ENCODE peak calls at places on chromosome 1, in five cellular contexts. V, B, K, T and G are unnamed samples.

GRCh38 chr1:230747139-230747730 is at the start of gene CAPN9:
- DNase-seq in K (peak; percentile 58), B (no peak), T (no peak), V (no peak), G (no peak)

GRCh38 chr1:226135709-226136108 is 50.8 kb downstream of the ACBD3 start:
- DNase-seq in T (no peak), K (peak; percentile 73), B (no peak), V (no peak), G (no peak)

GRCh38 chr1:23214640-23215039 is 2.7 kb downstream of the HTR1D start:
- DNase-seq in V (no peak), B (no peak), T (no peak), K (peak; percentile 78), G (no peak)

GRCh38 chr1:169483500-169483966 is 2.2 kb downstream of the SLC19A2 start:
- DNase-seq in V (no peak), T (no peak), K (no peak), B (peak; percentile 71), G (no peak)

GRCh38 chr1:179550753-179551682 is 24.7 kb downstream of the NPHS2 start:
- DNase-seq in K (peak; percentile 72), V (no peak), B (peak; percentile 28), T (no peak), G (peak; percentile 44)

GRCh38 chr1:161738627-161739287 is 10.8 kb upstream of the DUSP12 start:
- DNase-seq in V (peak; percentile 66), T (peak; percentile 89), K (peak; percentile 69), B (peak; percentile 50), G (peak; percentile 97)

GRCh38 chr1:36093919-36094318 is 5.2 kb downstream of the ADPRS start:
- DNase-seq in T (no peak), V (no peak), B (no peak), K (no peak), G (no peak)

GRCh38 chr1:43348809-43349593 is 9.8 kb upstream of the CDC20 start:
- DNase-seq in B (peak; percentile 95), T (peak; percentile 74), V (peak; percentile 96), K (peak; percentile 91), G (peak; percentile 87)

GRCh38 chr1:119743776-119744597 is 24.7 kb downstream of the HMGCS2 start:
- DNase-seq in K (peak; percentile 94), V (peak; percentile 33), T (peak; percentile 63), B (peak; percentile 86), G (peak; percentile 84)

GRCh38 chr1:31595836-31596736 is 19.8 kb downstream of the TINAGL1 start:
- DNase-seq in K (no peak), V (no peak), B (no peak), T (no peak), G (no peak)

GRCh38 chr1:17301767-17302166 is 6.2 kb upstream of the PADI4 start:
- DNase-seq in T (no peak), V (no peak), B (no peak), K (no peak), G (no peak)

GRCh38 chr1:36136535-36136934 is 11.5 kb upstream of the COL8A2 start:
- DNase-seq in K (peak; percentile 96), T (no peak), V (no peak), B (no peak), G (no peak)

GRCh38 chr1:231192620-231193163 is 30.8 kb downstream of the TRIM67 start:
- DNase-seq in V (no peak), B (no peak), K (peak; percentile 79), T (no peak), G (no peak)

GRCh38 chr1:86516366-86516765 is 30.5 kb upstream of the CLCA4 start:
- DNase-seq in K (no peak), V (no peak), B (no peak), T (no peak), G (no peak)

DNA sequence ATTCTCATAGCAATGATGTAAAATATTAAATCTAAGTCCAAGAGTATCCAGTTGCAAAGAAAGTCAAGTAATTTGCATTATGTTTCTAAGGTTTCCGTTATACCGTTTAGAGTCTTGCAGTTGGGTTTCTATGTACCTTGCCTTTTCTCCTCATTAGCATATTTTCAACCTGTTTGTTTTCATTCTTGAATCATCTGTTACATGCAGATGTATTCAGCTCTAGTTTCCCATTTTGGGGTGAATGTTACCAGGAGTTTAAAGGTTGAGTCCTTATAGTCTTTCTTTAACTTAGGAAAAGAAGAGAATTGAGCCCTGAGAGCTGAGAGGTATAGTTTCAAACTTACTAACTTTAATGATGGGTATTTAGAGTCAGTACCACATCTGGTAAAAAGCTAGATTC is 139.9 kb downstream of the NFIA start:
- DNase-seq in B (no peak), V (no peak), K (no peak), T (no peak), G (no peak)
- H3K4me2 ChIP-seq in B (no peak overlapping the region), V (no peak overlapping the region), K (no peak overlapping the region), T (no peak overlapping the region), G (peak overlapping the region; percentile 11)

GRCh38 chr1:94012686-94013330 is 103.6 kb upstream of the GCLM start:
- DNase-seq in K (no peak), B (no peak), T (no peak), V (no peak), G (no peak)
- H2AFZ ChIP-seq in K (no peak overlapping the region), B (no peak overlapping the region), T (no peak overlapping the region), V (no peak overlapping the region), G (no peak overlapping the region)

DNA sequence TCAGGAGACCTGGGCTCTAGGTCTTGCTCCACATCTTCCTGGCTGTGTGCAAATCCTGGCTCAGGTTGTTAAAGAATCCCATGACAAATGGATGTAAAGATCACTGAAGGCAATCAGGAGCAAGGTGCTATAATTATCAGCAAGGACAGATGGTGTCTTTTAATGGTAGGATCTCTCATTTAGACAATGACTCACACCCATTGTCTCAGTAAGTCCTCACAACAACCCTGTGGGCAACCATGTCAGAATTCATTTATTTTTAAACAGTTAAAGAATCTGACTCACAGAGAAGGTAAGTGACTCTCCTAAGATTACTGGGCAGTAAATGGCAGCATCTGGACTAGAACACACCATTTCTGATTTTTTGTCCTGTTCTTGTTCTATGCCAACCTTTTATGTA is 32.8 kb downstream of the RNASEL start:
- DNase-seq in B (no peak), T (no peak), K (no peak), V (no peak), G (no peak)
- H3K4me2 ChIP-seq in B (no peak overlapping the region), T (no peak overlapping the region), K (no peak overlapping the region), V (no peak overlapping the region), G (no peak overlapping the region)

DNA sequence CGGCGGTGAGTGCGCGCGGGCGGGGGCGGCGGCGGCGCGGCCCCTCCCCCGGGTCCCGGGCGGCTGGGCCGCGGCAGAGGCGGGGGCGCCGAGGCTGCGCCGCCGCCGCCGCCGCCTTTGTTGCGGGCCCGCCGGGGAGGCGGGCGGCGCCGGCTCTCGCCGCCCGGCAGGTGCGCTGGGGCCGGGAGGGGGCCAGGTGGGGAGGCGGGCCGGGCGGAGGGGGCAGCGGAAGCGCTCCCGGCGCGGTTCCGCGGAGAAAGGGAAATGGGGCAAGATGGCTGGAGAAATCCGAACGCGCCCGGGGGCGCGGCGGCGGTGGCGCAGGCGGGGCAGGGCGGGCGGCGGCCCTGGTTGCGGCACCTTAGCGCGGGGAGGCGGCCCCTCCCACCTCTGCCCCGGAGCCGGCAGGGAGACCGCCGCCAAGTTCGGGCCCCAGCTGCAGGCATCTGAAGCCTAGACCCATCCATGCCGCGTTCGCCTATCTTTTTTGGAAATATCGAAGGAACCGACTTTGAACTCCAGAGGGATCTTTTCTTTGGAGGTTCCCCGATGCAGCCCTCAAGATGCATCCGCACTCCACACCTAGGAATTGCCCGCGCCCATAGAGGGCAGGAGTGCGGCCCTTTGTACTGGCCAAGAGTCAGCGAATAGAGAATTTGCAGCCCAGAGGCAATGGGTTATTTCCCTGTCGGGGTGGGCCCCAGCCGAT is 479 bp downstream of the POGK start:
- DNase-seq in V (peak; percentile 61), K (peak; percentile 83), B (peak; percentile 71), T (peak; percentile 64), G (peak; percentile 75)
- H2AFZ ChIP-seq in V (peak overlapping the region; percentile 59), K (peak overlapping the region; percentile 75), B (peak overlapping the region; percentile 20), T (peak overlapping the region; percentile 78), G (no peak overlapping the region)